ENCODE peak calls at places on chromosomes 4 and X, in six cellular contexts. One of them, this sample, is unnamed.
A peak's percentile ranks its signal among the peaks of the same experiment; 100 is the strongest.

GRCh38 chr4:1524761-1525160 is 118.5 kb upstream of the NKX1-1 start:
- ATAC-seq in activated naive CD4-positive, alpha-beta T cell treated with anti-CD3 and anti-CD28 coated beads, Interleukin-2, amount 50 U/mL, for 72 hours: no peak
- ATAC-seq in Right ventricle myocardium superior: no peak
- ATAC-seq in pancreas: no peak
- ATAC-seq in left lung: no peak
- ATAC-seq in natural killer cell: no peak
- ATAC-seq in this sample: no peak

GRCh38 chr4:53113433-53114215 is 251.5 kb downstream of the RASL11B start:
- ATAC-seq in pancreas: no peak
- ATAC-seq in left lung: no peak
- ATAC-seq in natural killer cell: no peak
- ATAC-seq in Right ventricle myocardium superior: peak; percentile 74
- ATAC-seq in activated naive CD4-positive, alpha-beta T cell treated with anti-CD3 and anti-CD28 coated beads, Interleukin-2, amount 50 U/mL, for 72 hours: peak; percentile 98
- ATAC-seq in this sample: peak; percentile 99

GRCh38 chr4:62410371-62411003 is 1210.4 kb downstream of the ADGRL3 start:
- ATAC-seq in natural killer cell: no peak
- ATAC-seq in Right ventricle myocardium superior: peak; percentile 98
- ATAC-seq in left lung: no peak
- ATAC-seq in activated naive CD4-positive, alpha-beta T cell treated with anti-CD3 and anti-CD28 coated beads, Interleukin-2, amount 50 U/mL, for 72 hours: no peak
- ATAC-seq in pancreas: no peak
- ATAC-seq in this sample: no peak

GRCh38 chr4:109658871-109659410 is 44.3 kb downstream of the CASP6 start:
- ATAC-seq in activated naive CD4-positive, alpha-beta T cell treated with anti-CD3 and anti-CD28 coated beads, Interleukin-2, amount 50 U/mL, for 72 hours: no peak
- ATAC-seq in natural killer cell: no peak
- ATAC-seq in left lung: no peak
- ATAC-seq in pancreas: no peak
- ATAC-seq in Right ventricle myocardium superior: no peak
- ATAC-seq in this sample: no peak

GRCh38 chrX:47518105-47518504 is 35.1 kb upstream of the ZNF41 start:
- ATAC-seq in Right ventricle myocardium superior: no peak
- ATAC-seq in activated naive CD4-positive, alpha-beta T cell treated with anti-CD3 and anti-CD28 coated beads, Interleukin-2, amount 50 U/mL, for 72 hours: no peak
- ATAC-seq in pancreas: no peak
- ATAC-seq in left lung: no peak
- ATAC-seq in natural killer cell: no peak
- ATAC-seq in this sample: no peak

GRCh38 chr4:145299380-145300076 is 119.1 kb upstream of the OTUD4 start:
- ATAC-seq in pancreas: no peak
- ATAC-seq in left lung: peak; percentile 27
- ATAC-seq in Right ventricle myocardium superior: no peak
- ATAC-seq in natural killer cell: no peak
- ATAC-seq in activated naive CD4-positive, alpha-beta T cell treated with anti-CD3 and anti-CD28 coated beads, Interleukin-2, amount 50 U/mL, for 72 hours: peak; percentile 98
- ATAC-seq in this sample: peak; percentile 99

GRCh38 chr4:107705742-107706556 is 14.1 kb downstream of the PAPSS1 start:
- ATAC-seq in pancreas: no peak
- ATAC-seq in natural killer cell: no peak
- ATAC-seq in left lung: no peak
- ATAC-seq in activated naive CD4-positive, alpha-beta T cell treated with anti-CD3 and anti-CD28 coated beads, Interleukin-2, amount 50 U/mL, for 72 hours: no peak
- ATAC-seq in Right ventricle myocardium superior: no peak
- ATAC-seq in this sample: no peak

GRCh38 chrX:53716328-53717088 is 30.0 kb upstream of the HUWE1 start:
- ATAC-seq in activated naive CD4-positive, alpha-beta T cell treated with anti-CD3 and anti-CD28 coated beads, Interleukin-2, amount 50 U/mL, for 72 hours: peak; percentile 50
- ATAC-seq in Right ventricle myocardium superior: no peak
- ATAC-seq in natural killer cell: peak; percentile 55
- ATAC-seq in left lung: no peak
- ATAC-seq in pancreas: no peak
- ATAC-seq in this sample: peak; percentile 47

GRCh38 chr4:107988763-107989035 is 990 bp upstream of the HADH start:
- ATAC-seq in left lung: peak; percentile 7
- ATAC-seq in activated naive CD4-positive, alpha-beta T cell treated with anti-CD3 and anti-CD28 coated beads, Interleukin-2, amount 50 U/mL, for 72 hours: no peak
- ATAC-seq in natural killer cell: no peak
- ATAC-seq in Right ventricle myocardium superior: no peak
- ATAC-seq in pancreas: no peak
- ATAC-seq in this sample: no peak

GRCh38 chrX:39891781-39892180 is 206.0 kb downstream of the BCOR start:
- ATAC-seq in Right ventricle myocardium superior: no peak
- ATAC-seq in activated naive CD4-positive, alpha-beta T cell treated with anti-CD3 and anti-CD28 coated beads, Interleukin-2, amount 50 U/mL, for 72 hours: peak; percentile 61
- ATAC-seq in left lung: peak; percentile 41
- ATAC-seq in natural killer cell: no peak
- ATAC-seq in pancreas: no peak
- ATAC-seq in this sample: no peak

GRCh38 chrX:78452356-78452755 is 124.9 kb upstream of the CYSLTR1 start:
- ATAC-seq in natural killer cell: no peak
- ATAC-seq in Right ventricle myocardium superior: no peak
- ATAC-seq in activated naive CD4-positive, alpha-beta T cell treated with anti-CD3 and anti-CD28 coated beads, Interleukin-2, amount 50 U/mL, for 72 hours: no peak
- ATAC-seq in left lung: no peak
- ATAC-seq in pancreas: no peak
- ATAC-seq in this sample: no peak

GRCh38 chr4:92988301-92988700 is 684.5 kb downstream of the GRID2 start:
- ATAC-seq in activated naive CD4-positive, alpha-beta T cell treated with anti-CD3 and anti-CD28 coated beads, Interleukin-2, amount 50 U/mL, for 72 hours: no peak
- ATAC-seq in pancreas: no peak
- ATAC-seq in natural killer cell: no peak
- ATAC-seq in Right ventricle myocardium superior: no peak
- ATAC-seq in left lung: no peak
- ATAC-seq in this sample: no peak

GRCh38 chr4:128295255-128295654 is 7.6 kb upstream of the PGRMC2 start:
- ATAC-seq in Right ventricle myocardium superior: no peak
- ATAC-seq in pancreas: no peak
- ATAC-seq in activated naive CD4-positive, alpha-beta T cell treated with anti-CD3 and anti-CD28 coated beads, Interleukin-2, amount 50 U/mL, for 72 hours: no peak
- ATAC-seq in natural killer cell: no peak
- ATAC-seq in left lung: no peak
- ATAC-seq in this sample: no peak

This sample was measured in activated T-helper 17 cell treated with anti-CD3 and anti-CD28 coated beads, Interleukin-2, amount 50 U/mL, for 72 hours.